ENCODE peak calls at places on chromosomes 2 and 18, in five cellular contexts. W is endodermal cell, H is GM12865, C is choroid plexus epithelial cell, M is uterus. X is an unnamed sample.

GRCh38 chr2:33011941-33012340 is 65.2 kb downstream of the LTBP1 start:
- DNase-seq in W (no peak), M (no peak), C (peak; percentile 32), H (no peak), X (no peak)

GRCh38 chr2:38925982-38926381 is 36.3 kb downstream of the ARHGEF33 start:
- DNase-seq in H (no peak), M (no peak), C (no peak), W (peak; percentile 74), X (no peak)

GRCh38 chr2:127807678-127808353 is 3.2 kb downstream of the WDR33 start:
- DNase-seq in C (no peak), H (no peak), M (no peak), W (no peak), X (no peak)

GRCh38 chr2:209907746-209908145 is 94.7 kb upstream of the RPE start:
- DNase-seq in C (no peak), H (no peak), W (no peak), M (no peak), X (no peak)

GRCh38 chr18:77004555-77005380 is 127.8 kb downstream of the MBP start:
- DNase-seq in W (no peak), C (no peak), H (no peak), M (no peak), X (no peak)

GRCh38 chr2:189533274-189534035 is 47.1 kb downstream of the SLC40A1 start:
- DNase-seq in W (no peak), H (no peak), C (no peak), M (no peak), X (no peak)

GRCh38 chr2:9071584-9072124 is 68.2 kb upstream of the MBOAT2 start:
- DNase-seq in H (no peak), C (no peak), W (no peak), M (no peak), X (peak; percentile 43)

GRCh38 chr2:190367091-190367490 is 23.7 kb downstream of the INPP1 start:
- DNase-seq in M (no peak), C (no peak), W (no peak), H (no peak), X (no peak)

GRCh38 chr2:45008296-45009129 is 739 bp downstream of the SIX2 start:
- DNase-seq in M (no peak), W (peak; percentile 80), C (peak; percentile 39), H (peak; percentile 24), X (no peak)
- TF ChIP-seq CTCF in M (no peak), W (no peak), C (peak; percentile 8), H (no peak), X (no peak)

DNA sequence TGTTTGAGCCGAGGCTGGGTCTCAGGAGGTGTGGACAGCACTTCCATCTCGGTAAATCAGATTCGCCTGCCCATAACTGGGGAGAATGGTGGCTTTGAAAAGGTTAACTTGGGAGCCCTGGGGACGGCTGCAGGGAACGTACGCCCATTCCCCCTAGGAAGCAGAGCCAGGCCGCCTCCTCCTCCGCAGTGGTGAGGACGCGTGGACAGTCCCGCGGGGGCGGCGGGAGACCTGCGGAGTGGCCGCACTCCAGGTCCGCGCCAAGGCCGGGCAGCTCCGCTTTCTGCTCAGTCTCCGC is 845 bp upstream of the MYCN start:
- DNase-seq in M (no peak), H (peak; percentile 60), W (no peak), C (no peak), X (no peak)
- TF ChIP-seq CTCF in M (peak; percentile 59), H (peak; percentile 71), W (peak; percentile 96), C (peak; percentile 63), X (no peak)

GRCh38 chr2:6916224-6916623 is 988 bp upstream of the RNF144A start:
- DNase-seq in C (no peak), W (no peak), M (no peak), H (no peak), X (no peak)

GRCh38 chr2:6915399-6915798 is 1.8 kb upstream of the RNF144A start:
- DNase-seq in H (no peak), W (no peak), C (no peak), M (no peak), X (no peak)

GRCh38 chr2:6916736-6917070 is 509 bp upstream of the RNF144A start:
- DNase-seq in W (no peak), H (no peak), C (no peak), M (no peak), X (no peak)

GRCh38 chr2:6917761-6918421 is 679 bp downstream of the RNF144A start:
- DNase-seq in M (peak; percentile 35), C (no peak), H (no peak), W (peak; percentile 81), X (no peak)

GRCh38 chr2:6917071-6917760 is at the start of gene RNF144A:
- DNase-seq in C (peak; percentile 54), M (peak; percentile 74), W (peak; percentile 89), H (peak; percentile 62), X (no peak)
- TF ChIP-seq CTCF in C (peak; percentile 29), M (peak; percentile 21), W (peak; percentile 67), H (peak; percentile 59), X (no peak)

GRCh38 chr2:218233543-218233942 is 16.6 kb downstream of the ARPC2 start:
- DNase-seq in C (no peak), W (no peak), M (no peak), H (no peak), X (no peak)

GRCh38 chr2:218229239-218229638 is 12.2 kb downstream of the ARPC2 start:
- DNase-seq in M (no peak), C (peak; percentile 91), W (no peak), H (peak; percentile 88), X (peak; percentile 74)

GRCh38 chr2:218228366-218229092 is 11.5 kb downstream of the ARPC2 start:
- DNase-seq in C (peak; percentile 27), H (no peak), M (no peak), W (no peak), X (no peak)

GRCh38 chr2:218229851-218230250 is 12.9 kb downstream of the ARPC2 start:
- DNase-seq in M (no peak), C (peak; percentile 25), H (peak; percentile 38), W (no peak), X (peak; percentile 32)

DNA sequence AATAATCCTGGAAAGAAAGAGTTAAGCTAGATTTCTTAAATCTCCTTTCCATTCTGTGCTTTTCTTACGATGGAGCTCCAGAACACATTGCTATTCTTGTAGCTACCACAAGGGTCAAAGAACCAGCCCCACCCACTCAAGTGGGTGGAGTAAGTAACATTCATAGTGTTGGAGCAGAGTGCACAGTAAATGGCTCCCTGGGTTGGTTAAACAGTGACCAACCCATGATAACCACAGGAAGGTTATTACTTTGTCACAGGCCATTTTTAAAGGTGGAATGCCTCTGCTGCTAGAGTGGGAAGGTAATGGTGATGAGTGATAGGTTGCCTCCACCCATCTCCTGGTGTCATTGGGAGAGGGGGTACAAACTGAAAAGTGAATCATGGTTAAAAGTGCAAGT is 13.9 kb downstream of the ARPC2 start:
- DNase-seq in C (peak; percentile 83), M (no peak), H (peak; percentile 56), W (no peak), X (peak; percentile 30)
- TF ChIP-seq CTCF in C (peak; percentile 38), M (no peak), H (peak; percentile 15), W (peak; percentile 55), X (peak; percentile 68)

DNA sequence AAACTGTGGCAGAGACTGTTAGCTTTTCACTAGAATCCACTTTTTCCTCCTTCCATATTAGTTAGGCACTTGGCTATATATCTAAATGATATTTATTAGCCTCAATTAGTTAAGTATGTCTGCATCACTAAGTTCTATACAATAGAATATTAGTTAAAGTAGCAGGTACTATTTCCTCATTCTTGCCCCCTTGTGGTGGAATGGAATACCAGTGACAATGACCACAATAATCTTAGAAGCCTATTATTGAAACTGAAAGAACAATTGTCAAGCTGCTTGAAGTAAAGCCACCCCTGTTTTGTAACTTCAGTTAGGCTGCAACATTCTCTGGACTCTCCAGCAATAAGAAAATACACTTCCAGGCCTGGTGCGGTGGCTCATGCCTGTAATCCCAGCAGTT is 476.3 kb upstream of the VWC2L start:
- DNase-seq in M (no peak), W (no peak), C (peak; percentile 42), H (peak; percentile 69), X (peak; percentile 12)
- TF ChIP-seq CTCF in M (no peak), W (peak; percentile 77), C (peak; percentile 55), H (peak; percentile 47), X (peak; percentile 79)

GRCh38 chr2:84031312-84031711 is 427.8 kb downstream of the SUCLG1 start:
- DNase-seq in C (no peak), M (no peak), H (no peak), W (no peak), X (no peak)
- TF ChIP-seq CTCF in C (no peak), M (no peak), H (no peak), W (no peak), X (no peak)

GRCh38 chr2:231928481-231928880 is 2.3 kb upstream of the NPPC start:
- DNase-seq in W (peak; percentile 73), C (peak; percentile 13), H (no peak), M (no peak), X (no peak)
- TF ChIP-seq CTCF in W (peak; percentile 63), C (peak; percentile 46), H (no peak), M (no peak), X (peak; percentile 41)

GRCh38 chr2:153477096-153477555 is 1.4 kb downstream of the RPRM start:
- DNase-seq in W (peak; percentile 89), M (peak; percentile 25), H (no peak), C (peak; percentile 4), X (no peak)
- TF ChIP-seq CTCF in W (peak; percentile 76), M (peak; percentile 5), H (no peak), C (peak; percentile 28), X (no peak)